ENCODE peak calls at places on chromosomes 6 and 20, in five cellular contexts. One of them, this sample, is unnamed.
A peak's percentile ranks its signal among the peaks of the same experiment; 100 is the strongest.

GRCh38 chr6:30097902-30098606 is 14.8 kb downstream of the TRIM31 start:
- DNase-seq in testis: no peak
- DNase-seq in skeletal muscle cell: no peak
- DNase-seq in heart left ventricle: no peak
- DNase-seq in fibroblast of lung: no peak
- DNase-seq in this sample: no peak

GRCh38 chr6:31922942-31923341 is 4.6 kb upstream of the C2 start:
- DNase-seq in testis: peak; percentile 43
- DNase-seq in skeletal muscle cell: no peak
- DNase-seq in heart left ventricle: no peak
- DNase-seq in fibroblast of lung: no peak
- DNase-seq in this sample: no peak

GRCh38 chr6:116530436-116530835 is 15.0 kb downstream of the TRAPPC3L start:
- DNase-seq in testis: no peak
- DNase-seq in skeletal muscle cell: no peak
- DNase-seq in heart left ventricle: no peak
- DNase-seq in fibroblast of lung: peak; percentile 41
- DNase-seq in this sample: no peak

GRCh38 chr6:100311707-100312266 is 152.9 kb downstream of the SIM1 start:
- DNase-seq in testis: no peak
- DNase-seq in skeletal muscle cell: peak; percentile 17
- DNase-seq in heart left ventricle: no peak
- DNase-seq in fibroblast of lung: peak; percentile 2
- DNase-seq in this sample: no peak

GRCh38 chr6:7139835-7140470 is 32.2 kb downstream of the RREB1 start:
- DNase-seq in testis: no peak
- DNase-seq in skeletal muscle cell: no peak
- DNase-seq in heart left ventricle: no peak
- DNase-seq in fibroblast of lung: no peak
- DNase-seq in this sample: no peak

GRCh38 chr6:157532963-157533362 is 152.0 kb downstream of the ZDHHC14 start:
- DNase-seq in testis: no peak
- DNase-seq in skeletal muscle cell: no peak
- DNase-seq in heart left ventricle: no peak
- DNase-seq in fibroblast of lung: no peak
- DNase-seq in this sample: no peak

GRCh38 chr6:163731215-163732013 is 316.9 kb downstream of the QKI start:
- DNase-seq in testis: no peak
- DNase-seq in skeletal muscle cell: no peak
- DNase-seq in heart left ventricle: no peak
- DNase-seq in fibroblast of lung: no peak
- DNase-seq in this sample: no peak

GRCh38 chr6:33207569-33208088 is 671 bp upstream of the RING1 start:
- DNase-seq in testis: peak; percentile 35
- DNase-seq in skeletal muscle cell: no peak
- DNase-seq in heart left ventricle: peak; percentile 63
- DNase-seq in fibroblast of lung: peak; percentile 57
- DNase-seq in this sample: peak; percentile 65

GRCh38 chr6:31661867-31662723 is 1.5 kb upstream of the C6orf47 start:
- DNase-seq in testis: no peak
- DNase-seq in skeletal muscle cell: no peak
- DNase-seq in heart left ventricle: no peak
- DNase-seq in fibroblast of lung: no peak
- DNase-seq in this sample: no peak

GRCh38 chr6:19663479-19663878 is 173.7 kb upstream of the ID4 start:
- DNase-seq in testis: no peak
- DNase-seq in skeletal muscle cell: no peak
- DNase-seq in heart left ventricle: no peak
- DNase-seq in fibroblast of lung: no peak
- DNase-seq in this sample: no peak
- H3K4me3 ChIP-seq in testis: no peak overlapping the region
- H3K4me3 ChIP-seq in skeletal muscle cell: no peak overlapping the region
- H3K4me3 ChIP-seq in heart left ventricle: no peak overlapping the region
- H3K4me3 ChIP-seq in fibroblast of lung: no peak overlapping the region
- H3K4me3 ChIP-seq in this sample: no peak overlapping the region

DNA sequence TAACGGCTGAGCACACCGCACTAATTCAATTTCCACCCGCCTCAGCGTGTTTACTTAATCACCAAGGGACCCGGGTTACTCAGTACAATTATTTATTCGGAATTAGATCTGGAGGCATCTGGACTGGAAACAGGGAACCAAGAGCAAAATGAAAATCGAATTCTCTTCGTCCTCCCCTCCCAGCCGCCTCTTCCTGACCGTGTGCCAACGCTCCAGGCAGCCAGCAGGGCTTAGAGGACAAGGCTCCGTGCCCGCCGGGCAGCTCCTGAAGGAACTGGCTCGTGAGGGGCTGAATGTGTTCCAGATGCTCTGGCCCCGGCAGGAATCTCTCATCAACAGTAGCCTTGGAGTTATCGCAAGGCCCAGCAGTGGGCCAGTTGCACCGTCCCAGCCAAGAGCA is 23.4 kb upstream of the CTNNBL1 start:
- DNase-seq in testis: peak; percentile 32
- DNase-seq in skeletal muscle cell: no peak
- DNase-seq in heart left ventricle: no peak
- DNase-seq in fibroblast of lung: no peak
- DNase-seq in this sample: no peak
- H3K4me3 ChIP-seq in testis: peak overlapping the region; percentile 21
- H3K4me3 ChIP-seq in skeletal muscle cell: no peak overlapping the region
- H3K4me3 ChIP-seq in heart left ventricle: peak overlapping the region; percentile 33
- H3K4me3 ChIP-seq in fibroblast of lung: no peak overlapping the region
- H3K4me3 ChIP-seq in this sample: peak overlapping the region; percentile 29

GRCh38 chr6:166460473-166461437 is 78.0 kb upstream of the MPC1 start:
- DNase-seq in testis: no peak
- DNase-seq in skeletal muscle cell: no peak
- DNase-seq in heart left ventricle: no peak
- DNase-seq in fibroblast of lung: no peak
- DNase-seq in this sample: no peak
- H3K4me3 ChIP-seq in testis: no peak overlapping the region
- H3K4me3 ChIP-seq in skeletal muscle cell: no peak overlapping the region
- H3K4me3 ChIP-seq in heart left ventricle: no peak overlapping the region
- H3K4me3 ChIP-seq in fibroblast of lung: no peak overlapping the region
- H3K4me3 ChIP-seq in this sample: no peak overlapping the region

GRCh38 chr6:3053231-3053508 is 15.1 kb upstream of the RIPK1 start:
- DNase-seq in testis: no peak
- DNase-seq in skeletal muscle cell: no peak
- DNase-seq in heart left ventricle: no peak
- DNase-seq in fibroblast of lung: no peak
- DNase-seq in this sample: no peak
- H3K4me3 ChIP-seq in testis: peak overlapping the region; percentile 57
- H3K4me3 ChIP-seq in skeletal muscle cell: peak overlapping the region; percentile 40
- H3K4me3 ChIP-seq in heart left ventricle: peak overlapping the region; percentile 64
- H3K4me3 ChIP-seq in fibroblast of lung: peak overlapping the region; percentile 9
- H3K4me3 ChIP-seq in this sample: peak overlapping the region; percentile 65

DNA sequence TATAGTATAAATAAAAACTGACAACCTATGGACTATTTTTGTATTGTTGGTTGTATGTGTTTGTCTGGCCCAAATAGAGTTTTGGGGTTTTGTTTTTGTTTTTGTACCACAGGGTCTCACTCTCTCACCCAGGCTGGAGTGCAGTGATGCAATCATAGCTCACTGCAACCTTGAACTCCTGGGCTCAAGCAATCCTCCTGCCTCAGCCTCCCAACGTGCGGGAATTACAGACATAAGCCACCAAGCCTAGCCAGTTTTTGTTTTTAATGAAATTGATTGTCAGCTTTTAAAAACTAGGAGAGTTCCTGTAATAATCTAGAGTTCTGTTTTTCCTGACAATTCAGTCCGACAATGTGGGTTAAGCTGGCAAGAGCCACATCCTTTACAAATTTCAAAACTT is 98.7 kb downstream of the ZMYND8 start:
- DNase-seq in testis: no peak
- DNase-seq in skeletal muscle cell: no peak
- DNase-seq in heart left ventricle: no peak
- DNase-seq in fibroblast of lung: no peak
- DNase-seq in this sample: no peak
- H3K4me3 ChIP-seq in testis: no peak overlapping the region
- H3K4me3 ChIP-seq in skeletal muscle cell: no peak overlapping the region
- H3K4me3 ChIP-seq in heart left ventricle: no peak overlapping the region
- H3K4me3 ChIP-seq in fibroblast of lung: no peak overlapping the region
- H3K4me3 ChIP-seq in this sample: no peak overlapping the region

GRCh38 chr6:28802417-28803336 is 121.1 kb downstream of the TRIM27 start:
- DNase-seq in testis: no peak
- DNase-seq in skeletal muscle cell: no peak
- DNase-seq in heart left ventricle: no peak
- DNase-seq in fibroblast of lung: peak; percentile 34
- DNase-seq in this sample: no peak
- H3K4me3 ChIP-seq in testis: no peak overlapping the region
- H3K4me3 ChIP-seq in skeletal muscle cell: peak overlapping the region; percentile 12
- H3K4me3 ChIP-seq in heart left ventricle: no peak overlapping the region
- H3K4me3 ChIP-seq in fibroblast of lung: no peak overlapping the region
- H3K4me3 ChIP-seq in this sample: no peak overlapping the region

GRCh38 chr6:43996614-43997341 is 130.5 kb downstream of the MRPL14 start:
- DNase-seq in testis: no peak
- DNase-seq in skeletal muscle cell: no peak
- DNase-seq in heart left ventricle: no peak
- DNase-seq in fibroblast of lung: no peak
- DNase-seq in this sample: no peak

GRCh38 chr6:43992783-43993505 is 134.3 kb downstream of the MRPL14 start:
- DNase-seq in testis: no peak
- DNase-seq in skeletal muscle cell: no peak
- DNase-seq in heart left ventricle: peak; percentile 88
- DNase-seq in fibroblast of lung: no peak
- DNase-seq in this sample: no peak

GRCh38 chr6:43995137-43995536 is 132.1 kb downstream of the MRPL14 start:
- DNase-seq in testis: no peak
- DNase-seq in skeletal muscle cell: no peak
- DNase-seq in heart left ventricle: no peak
- DNase-seq in fibroblast of lung: no peak
- DNase-seq in this sample: no peak

GRCh38 chr6:43992126-43992663 is 135.1 kb downstream of the MRPL14 start:
- DNase-seq in testis: no peak
- DNase-seq in skeletal muscle cell: no peak
- DNase-seq in heart left ventricle: no peak
- DNase-seq in fibroblast of lung: no peak
- DNase-seq in this sample: peak; percentile 4

DNA sequence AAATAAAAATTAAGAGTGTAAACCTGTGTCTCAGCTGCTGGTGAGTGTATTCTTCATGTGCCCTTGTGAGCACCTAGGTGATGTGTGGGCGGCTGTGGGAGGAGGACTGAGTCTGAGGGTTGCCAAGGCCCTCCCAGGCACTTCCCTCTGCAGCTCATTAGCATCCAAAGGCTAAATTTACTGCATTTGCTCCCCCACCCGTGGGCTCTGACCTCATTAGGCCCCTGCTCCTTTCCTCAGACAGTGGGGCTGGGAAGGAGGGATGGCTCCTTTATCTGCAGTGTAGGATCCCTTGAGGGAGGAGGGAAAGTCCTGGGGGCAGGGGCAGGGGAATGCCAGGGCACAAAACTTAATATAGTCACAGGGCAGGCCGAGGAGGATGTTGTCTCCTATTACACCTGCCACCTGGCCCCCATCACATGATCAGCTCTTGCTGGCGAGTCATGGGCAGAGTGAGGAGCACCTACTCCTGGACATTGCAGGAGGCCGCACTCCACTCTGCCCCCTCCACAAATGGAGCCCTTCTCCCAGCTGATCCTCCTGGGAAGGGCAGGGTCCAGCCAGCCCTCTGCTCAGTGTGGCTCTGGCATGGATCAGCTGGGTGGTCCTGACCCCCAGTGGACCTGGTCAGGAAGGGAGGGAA is 133.2 kb downstream of the MRPL14 start:
- DNase-seq in testis: no peak
- DNase-seq in skeletal muscle cell: no peak
- DNase-seq in heart left ventricle: no peak
- DNase-seq in fibroblast of lung: no peak
- DNase-seq in this sample: no peak
- H3K4me3 ChIP-seq in testis: no peak overlapping the region
- H3K4me3 ChIP-seq in skeletal muscle cell: no peak overlapping the region
- H3K4me3 ChIP-seq in heart left ventricle: no peak overlapping the region
- H3K4me3 ChIP-seq in fibroblast of lung: no peak overlapping the region
- H3K4me3 ChIP-seq in this sample: no peak overlapping the region